ENCODE peak calls at places on chromosomes 11 and 22, in nine cellular contexts. H is left ventricle myocardium inferior, M is colonic mucosa, R is cardiac muscle cell, Q is uterus, K is prostate gland, A is ovary, B is A673, S is A549. I is an unnamed sample.

GRCh38 chr11:102850973-102851745 is 7.8 kb upstream of the MMP3 start:
- DNase-seq in H (no peak), M (peak; percentile 20), R (no peak), Q (no peak), K (no peak), A (no peak), B (no peak), S (peak; percentile 9), I (no peak)

GRCh38 chr11:4466168-4466891 is 16.1 kb upstream of the OR52K1 start:
- DNase-seq in H (no peak), M (no peak), R (no peak), Q (no peak), K (no peak), A (no peak), B (no peak), S (no peak), I (no peak)

GRCh38 chr22:41699264-41700104 is at the start of gene MEI1:
- DNase-seq in H (peak; percentile 87), M (peak; percentile 87), R (no peak), Q (peak; percentile 81), K (peak; percentile 60), A (peak; percentile 89), B (peak; percentile 77), S (peak; percentile 25), I (peak; percentile 78)

GRCh38 chr11:13135385-13136271 is 126.5 kb downstream of the RASSF10 start:
- DNase-seq in H (no peak), M (no peak), R (peak; percentile 78), Q (no peak), K (no peak), A (no peak), B (no peak), S (peak; percentile 24), I (peak; percentile 52)

GRCh38 chr22:29300807-29301601 is 5.4 kb upstream of the GAS2L1 start:
- DNase-seq in H (no peak), M (no peak), R (no peak), Q (no peak), K (no peak), A (no peak), B (no peak), S (no peak), I (no peak)

GRCh38 chr22:48557473-48557872 is 1270.2 kb downstream of the BRD1 start:
- DNase-seq in H (no peak), M (no peak), R (no peak), Q (no peak), K (no peak), A (no peak), B (no peak), S (no peak), I (no peak)

GRCh38 chr11:79040348-79040747 is 400.5 kb downstream of the TENM4 start:
- DNase-seq in H (no peak), M (no peak), R (no peak), Q (no peak), K (no peak), A (no peak), B (no peak), S (no peak), I (no peak)

GRCh38 chr22:50199251-50199721 is 1.5 kb upstream of the SELENOO start:
- DNase-seq in H (no peak), M (no peak), R (no peak), Q (no peak), K (no peak), A (peak; percentile 53), B (no peak), S (no peak), I (peak; percentile 92)

GRCh38 chr11:117861151-117862018 is 15.1 kb downstream of the FXYD6 start:
- DNase-seq in H (peak; percentile 69), M (no peak), R (peak; percentile 84), Q (peak; percentile 59), K (no peak), A (peak; percentile 42), B (peak; percentile 59), S (no peak), I (no peak)

GRCh38 chr11:73982595-73982989 is at the start of gene UCP2:
- DNase-seq in H (peak; percentile 88), M (no peak), R (peak; percentile 92), Q (peak; percentile 66), K (peak; percentile 72), A (peak; percentile 80), B (peak; percentile 96), S (no peak), I (peak; percentile 74)

GRCh38 chr11:22304337-22304961 is 33.7 kb upstream of the SLC17A6 start:
- DNase-seq in H (no peak), M (no peak), R (peak; percentile 62), Q (no peak), K (no peak), A (no peak), B (peak; percentile 52), S (peak; percentile 52), I (no peak)

GRCh38 chr22:46966846-46967245 is 204.4 kb downstream of the TBC1D22A start:
- DNase-seq in H (no peak), M (no peak), R (no peak), Q (no peak), K (no peak), A (no peak), B (no peak), S (no peak), I (no peak)

GRCh38 chr11:66111158-66111557 is 41.1 kb downstream of the PACS1 start:
- DNase-seq in H (no peak), M (no peak), R (no peak), Q (no peak), K (no peak), A (no peak), B (no peak), S (no peak), I (no peak)

GRCh38 chr11:66113132-66113856 is 43.2 kb downstream of the PACS1 start:
- DNase-seq in H (no peak), M (no peak), R (no peak), Q (no peak), K (no peak), A (no peak), B (peak; percentile 47), S (peak; percentile 89), I (no peak)

GRCh38 chr11:66112041-66112491 is 42.0 kb downstream of the PACS1 start:
- DNase-seq in H (no peak), M (no peak), R (no peak), Q (no peak), K (no peak), A (no peak), B (no peak), S (peak; percentile 27), I (no peak)

GRCh38 chr11:66115638-66116410 is 45.8 kb downstream of the PACS1 start:
- DNase-seq in H (no peak), M (no peak), R (no peak), Q (no peak), K (no peak), A (no peak), B (peak; percentile 65), S (no peak), I (no peak)

DNA sequence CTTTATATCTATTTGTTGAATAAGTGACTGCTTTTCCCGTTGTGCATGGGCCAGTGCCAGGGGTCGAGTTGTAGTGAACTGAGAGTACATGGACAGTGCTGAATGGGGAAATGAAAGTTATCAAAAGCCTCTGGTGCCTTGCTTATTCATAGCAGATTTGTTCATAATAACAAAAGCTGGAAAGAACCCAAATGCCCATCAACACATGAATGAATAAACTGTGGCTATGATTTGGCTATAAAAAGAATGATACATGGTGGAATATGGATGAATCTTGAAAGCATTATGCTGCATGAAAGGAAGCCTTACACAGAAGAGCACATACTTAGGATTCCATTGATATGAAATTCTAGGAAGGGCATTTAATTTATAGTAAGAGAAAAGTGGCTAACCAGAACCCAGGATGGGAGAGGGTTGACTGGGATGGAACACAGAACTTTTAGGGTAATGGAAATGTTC is 42.6 kb downstream of the PACS1 start:
- DNase-seq in H (no peak), M (no peak), R (no peak), Q (no peak), K (no peak), A (no peak), B (peak; percentile 39), S (peak; percentile 70), I (no peak)
- H3K27ac ChIP-seq in H (peak overlapping the region; percentile 24), M (no peak overlapping the region), R (no peak overlapping the region), Q (no peak overlapping the region), K (no peak overlapping the region), A (no peak overlapping the region), B (peak overlapping the region; percentile 62), S (peak overlapping the region; percentile 93), I (no peak overlapping the region)

GRCh38 chr22:27614291-27615007 is 187.1 kb downstream of the MN1 start:
- DNase-seq in H (no peak), M (no peak), R (no peak), Q (no peak), K (no peak), A (peak; percentile 45), B (no peak), S (no peak), I (no peak)
- H3K4me3 ChIP-seq in H (peak overlapping the region; percentile 53), M (no peak overlapping the region), R (no peak overlapping the region), Q (peak overlapping the region; percentile 18), K (peak overlapping the region; percentile 15), A (peak overlapping the region; percentile 24), B (no peak overlapping the region), S (no peak overlapping the region), I (no peak overlapping the region)

DNA sequence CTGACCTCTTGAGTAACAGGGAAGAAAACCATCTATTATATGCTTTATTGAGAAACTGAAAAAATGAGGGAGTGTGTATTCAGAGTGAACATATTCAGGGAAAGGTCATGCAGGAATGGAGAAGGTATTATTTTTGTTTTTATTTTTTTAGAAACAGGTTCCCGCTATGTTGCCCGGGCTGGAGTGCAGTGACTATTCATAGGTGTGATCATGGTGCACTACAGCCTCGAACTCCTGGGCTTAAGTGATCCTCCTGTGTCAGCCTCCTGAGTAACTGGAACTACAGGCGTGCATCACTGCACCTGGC is 8.7 kb upstream of the RCE1 start:
- DNase-seq in H (no peak), M (no peak), R (no peak), Q (no peak), K (no peak), A (no peak), B (no peak), S (no peak), I (no peak)
- TF ChIP-seq CTCF in H (no peak), M (no peak), R (no peak), Q (no peak), K (no peak), A (no peak), B (peak; percentile 9), S (no peak), I (no peak)

GRCh38 chr22:39290724-39291161 is 28.7 kb downstream of the RPL3 start:
- DNase-seq in H (peak; percentile 86), M (no peak), R (peak; percentile 38), Q (peak; percentile 78), K (peak; percentile 41), A (peak; percentile 90), B (no peak), S (peak; percentile 77), I (no peak)
- H3K27ac ChIP-seq in H (peak overlapping the region; percentile 90), M (no peak overlapping the region), R (no peak overlapping the region), Q (peak overlapping the region; percentile 72), K (peak overlapping the region; percentile 71), A (no peak overlapping the region), B (no peak overlapping the region), S (peak overlapping the region; percentile 98), I (no peak overlapping the region)

DNA sequence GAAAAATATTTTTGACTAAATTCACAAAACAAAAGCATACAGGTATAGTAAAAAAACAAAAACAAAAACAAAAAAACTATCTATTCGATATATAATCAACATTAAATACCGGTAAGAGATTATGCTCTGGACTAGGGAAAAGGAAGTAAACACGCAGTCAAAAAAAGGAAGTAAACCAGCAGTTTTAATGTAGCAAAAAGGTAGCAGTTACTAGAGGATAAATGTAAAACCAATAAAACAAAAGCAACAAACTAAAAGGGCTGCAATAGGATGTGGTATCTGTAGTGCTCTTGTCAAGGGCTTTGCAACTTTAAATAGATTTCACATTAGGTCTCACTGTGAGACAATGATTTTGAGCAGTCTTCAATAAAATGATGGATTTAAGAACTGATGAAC is 2.4 kb downstream of the TRIM22 start:
- DNase-seq in H (no peak), M (no peak), R (no peak), Q (no peak), K (no peak), A (no peak), B (no peak), S (no peak), I (no peak)
- H3K4me3 ChIP-seq in H (peak overlapping the region; percentile 65), M (no peak overlapping the region), R (no peak overlapping the region), Q (no peak overlapping the region), K (no peak overlapping the region), A (no peak overlapping the region), B (no peak overlapping the region), S (no peak overlapping the region), I (peak overlapping the region; percentile 49)

I was measured in dorsolateral prefrontal cortex.